ENCODE peak calls at places on chromosomes 2 and 18, in eight cellular contexts. M, P, S, G, K, Y, B and F are unnamed samples.

GRCh38 chr2:67566958-67567635 is 170.0 kb downstream of the ETAA1 start:
- DNase-seq in M (no peak), P (no peak), S (no peak), G (no peak), K (no peak), Y (no peak), B (no peak), F (no peak)

GRCh38 chr2:101895039-101895438 is 96.7 kb upstream of the IL1R2 start:
- DNase-seq in M (no peak), P (no peak), S (no peak), G (no peak), K (no peak), Y (no peak), B (no peak), F (no peak)

GRCh38 chr18:52953435-52953834 is 613.4 kb downstream of the DCC start:
- DNase-seq in M (no peak), P (no peak), S (no peak), G (no peak), K (no peak), Y (no peak), B (no peak), F (no peak)

GRCh38 chr18:10519366-10519765 is 6.5 kb upstream of the NAPG start:
- DNase-seq in M (no peak), P (no peak), S (peak; percentile 38), G (no peak), K (no peak), Y (no peak), B (no peak), F (no peak)

GRCh38 chr2:200177971-200178911 is 128.3 kb upstream of the SPATS2L start:
- DNase-seq in M (no peak), P (peak; percentile 82), S (no peak), G (no peak), K (no peak), Y (no peak), B (no peak), F (peak; percentile 49)

GRCh38 chr2:176325732-176326131 is 56.5 kb downstream of the MTX2 start:
- DNase-seq in M (no peak), P (no peak), S (no peak), G (no peak), K (no peak), Y (no peak), B (no peak), F (no peak)

GRCh38 chr2:160005908-160006307 is 56.5 kb downstream of the PLA2R1 start:
- DNase-seq in M (no peak), P (no peak), S (no peak), G (no peak), K (no peak), Y (no peak), B (no peak), F (no peak)

GRCh38 chr18:74482697-74483096 is 13.5 kb upstream of the CNDP2 start:
- DNase-seq in M (no peak), P (no peak), S (no peak), G (no peak), K (no peak), Y (no peak), B (no peak), F (no peak)

GRCh38 chr2:19569300-19569791 is 210.9 kb upstream of the OSR1 start:
- DNase-seq in M (no peak), P (no peak), S (no peak), G (no peak), K (no peak), Y (no peak), B (no peak), F (no peak)

GRCh38 chr2:219116776-219117646 is 43.6 kb downstream of the NHEJ1 start:
- DNase-seq in M (no peak), P (no peak), S (no peak), G (no peak), K (no peak), Y (no peak), B (no peak), F (no peak)

GRCh38 chr2:227504700-227505099 is 32.7 kb downstream of the AGFG1 start:
- DNase-seq in M (no peak), P (no peak), S (no peak), G (no peak), K (no peak), Y (no peak), B (no peak), F (no peak)

GRCh38 chr2:240526521-240526920 is 31.3 kb downstream of the ANKMY1 start:
- DNase-seq in M (no peak), P (no peak), S (no peak), G (no peak), K (no peak), Y (no peak), B (no peak), F (no peak)

GRCh38 chr2:175251425-175252041 is 70.0 kb upstream of the ATP5MC3 start:
- DNase-seq in M (no peak), P (no peak), S (peak; percentile 53), G (peak; percentile 30), K (no peak), Y (peak; percentile 13), B (no peak), F (no peak)

GRCh38 chr18:51234117-51235010 is 36.9 kb upstream of the MEX3C start:
- DNase-seq in M (no peak), P (no peak), S (no peak), G (no peak), K (no peak), Y (no peak), B (no peak), F (no peak)

GRCh38 chr2:215435261-215435808 is 533 bp downstream of the FN1 start:
- DNase-seq in M (no peak), P (no peak), S (no peak), G (peak; percentile 33), K (no peak), Y (no peak), B (no peak), F (no peak)

GRCh38 chr2:84846732-84847131 is 34.2 kb downstream of the TRABD2A start:
- DNase-seq in M (no peak), P (no peak), S (peak; percentile 28), G (no peak), K (no peak), Y (no peak), B (no peak), F (no peak)

GRCh38 chr2:212939777-212940531 is 211.5 kb downstream of the IKZF2 start:
- DNase-seq in M (no peak), P (no peak), S (no peak), G (peak; percentile 39), K (no peak), Y (no peak), B (no peak), F (no peak)

GRCh38 chr2:86695053-86695691 is 24.9 kb upstream of the RMND5A start:
- DNase-seq in M (no peak), P (no peak), S (no peak), G (peak; percentile 90), K (no peak), Y (no peak), B (no peak), F (no peak)

GRCh38 chr18:2881088-2881487 is 34.3 kb downstream of the EMILIN2 start:
- DNase-seq in M (no peak), P (no peak), S (peak; percentile 33), G (no peak), K (no peak), Y (no peak), B (no peak), F (no peak)

GRCh38 chr18:79644006-79644665 is 35.5 kb upstream of the CTDP1 start:
- DNase-seq in M (peak; percentile 67), P (peak; percentile 16), S (peak; percentile 88), G (peak; percentile 28), K (no peak), Y (peak; percentile 71), B (peak; percentile 54), F (no peak)

GRCh38 chr2:134659724-134660123 is 59.1 kb downstream of the TMEM163 start:
- DNase-seq in M (no peak), P (no peak), S (no peak), G (no peak), K (no peak), Y (no peak), B (no peak), F (no peak)

GRCh38 chr2:54945401-54946219 is 104.6 kb downstream of the RTN4 start:
- DNase-seq in M (no peak), P (peak; percentile 57), S (peak; percentile 76), G (no peak), K (no peak), Y (no peak), B (no peak), F (no peak)

GRCh38 chr2:192236136-192236535 is 41.4 kb upstream of the TMEFF2 start:
- DNase-seq in M (no peak), P (no peak), S (peak; percentile 3), G (no peak), K (no peak), Y (no peak), B (no peak), F (no peak)

GRCh38 chr2:74374509-74375205 is 5.5 kb downstream of the DCTN1 start:
- DNase-seq in M (no peak), P (peak; percentile 92), S (peak; percentile 56), G (no peak), K (no peak), Y (no peak), B (no peak), F (peak; percentile 24)

GRCh38 chr18:36744261-36744876 is 84.4 kb downstream of the TPGS2 start:
- DNase-seq in M (no peak), P (no peak), S (peak; percentile 57), G (no peak), K (no peak), Y (no peak), B (no peak), F (peak; percentile 27)

GRCh38 chr2:102065675-102066252 is 74.0 kb downstream of the IL1R2 start:
- DNase-seq in M (no peak), P (no peak), S (no peak), G (peak; percentile 63), K (no peak), Y (no peak), B (no peak), F (no peak)

GRCh38 chr18:25651553-25651952 is 299.6 kb upstream of the ZNF521 start:
- DNase-seq in M (no peak), P (no peak), S (no peak), G (no peak), K (no peak), Y (no peak), B (no peak), F (no peak)

GRCh38 chr2:1925516-1925915 is 181.2 kb upstream of the PXDN start:
- DNase-seq in M (no peak), P (no peak), S (no peak), G (no peak), K (no peak), Y (no peak), B (no peak), F (no peak)

GRCh38 chr2:141498561-141498960 is 632.3 kb downstream of the LRP1B start:
- DNase-seq in M (no peak), P (no peak), S (no peak), G (no peak), K (no peak), Y (no peak), B (no peak), F (no peak)

GRCh38 chr2:9135804-9136558 is 70.6 kb upstream of the ASAP2 start:
- DNase-seq in M (no peak), P (no peak), S (peak; percentile 69), G (no peak), K (no peak), Y (no peak), B (no peak), F (peak; percentile 60)